ENCODE peak calls at places on chromosomes 3 and 15, in nine cellular contexts. One of them, this sample, is unnamed.
A peak's percentile ranks its signal among the peaks of the same experiment; 100 is the strongest.

GRCh38 chr15:68200016-68200861 is 4.9 kb downstream of the CALML4 start:
- DNase-seq in suprapubic skin: no peak
- DNase-seq in neural progenitor cell: no peak
- DNase-seq in IMR-90: no peak
- DNase-seq in fibroblast of lung: no peak
- DNase-seq in mesendoderm: peak; percentile 35
- DNase-seq in mesenchymal stem cell: no peak
- DNase-seq in body of pancreas: no peak
- DNase-seq in CD4-positive, alpha-beta memory T cell: no peak
- DNase-seq in this sample: peak; percentile 68

GRCh38 chr3:153026026-153026425 is 136.0 kb upstream of the RAP2B start:
- DNase-seq in suprapubic skin: no peak
- DNase-seq in mesenchymal stem cell: peak; percentile 53
- DNase-seq in fibroblast of lung: peak; percentile 71
- DNase-seq in body of pancreas: no peak
- DNase-seq in mesendoderm: peak; percentile 33
- DNase-seq in neural progenitor cell: peak; percentile 34
- DNase-seq in IMR-90: peak; percentile 52
- DNase-seq in CD4-positive, alpha-beta memory T cell: peak; percentile 27
- DNase-seq in this sample: no peak

GRCh38 chr15:74259324-74259712 is 23.2 kb downstream of the CCDC33 start:
- DNase-seq in suprapubic skin: no peak
- DNase-seq in mesenchymal stem cell: no peak
- DNase-seq in fibroblast of lung: no peak
- DNase-seq in neural progenitor cell: no peak
- DNase-seq in IMR-90: no peak
- DNase-seq in CD4-positive, alpha-beta memory T cell: no peak
- DNase-seq in body of pancreas: no peak
- DNase-seq in mesendoderm: no peak
- DNase-seq in this sample: no peak

GRCh38 chr3:126111126-126111551 is 27.2 kb upstream of the SLC41A3 start:
- DNase-seq in body of pancreas: no peak
- DNase-seq in fibroblast of lung: no peak
- DNase-seq in mesendoderm: no peak
- DNase-seq in IMR-90: no peak
- DNase-seq in CD4-positive, alpha-beta memory T cell: no peak
- DNase-seq in suprapubic skin: peak; percentile 67
- DNase-seq in mesenchymal stem cell: no peak
- DNase-seq in neural progenitor cell: no peak
- DNase-seq in this sample: peak; percentile 88

GRCh38 chr3:193499152-193499551 is 55.5 kb downstream of the ATP13A4 start:
- DNase-seq in suprapubic skin: no peak
- DNase-seq in body of pancreas: no peak
- DNase-seq in CD4-positive, alpha-beta memory T cell: no peak
- DNase-seq in fibroblast of lung: no peak
- DNase-seq in IMR-90: no peak
- DNase-seq in mesendoderm: no peak
- DNase-seq in neural progenitor cell: no peak
- DNase-seq in mesenchymal stem cell: no peak
- DNase-seq in this sample: no peak

GRCh38 chr3:125163739-125164601 is 48.6 kb downstream of the SLC12A8 start:
- DNase-seq in neural progenitor cell: peak; percentile 43
- DNase-seq in suprapubic skin: no peak
- DNase-seq in fibroblast of lung: peak; percentile 43
- DNase-seq in CD4-positive, alpha-beta memory T cell: no peak
- DNase-seq in body of pancreas: no peak
- DNase-seq in IMR-90: no peak
- DNase-seq in mesenchymal stem cell: peak; percentile 30
- DNase-seq in mesendoderm: peak; percentile 78
- DNase-seq in this sample: no peak

GRCh38 chr3:9397911-9398714 is 698 bp downstream of the SETD5 start:
- DNase-seq in neural progenitor cell: peak; percentile 57
- DNase-seq in IMR-90: peak; percentile 29
- DNase-seq in body of pancreas: peak; percentile 67
- DNase-seq in CD4-positive, alpha-beta memory T cell: no peak
- DNase-seq in suprapubic skin: peak; percentile 85
- DNase-seq in fibroblast of lung: peak; percentile 39
- DNase-seq in mesendoderm: peak; percentile 82
- DNase-seq in mesenchymal stem cell: peak; percentile 59
- DNase-seq in this sample: no peak

GRCh38 chr15:96261575-96262034 is 68.9 kb upstream of the NR2F2 start:
- DNase-seq in mesendoderm: no peak
- DNase-seq in suprapubic skin: no peak
- DNase-seq in IMR-90: no peak
- DNase-seq in mesenchymal stem cell: no peak
- DNase-seq in CD4-positive, alpha-beta memory T cell: no peak
- DNase-seq in neural progenitor cell: no peak
- DNase-seq in body of pancreas: peak; percentile 14
- DNase-seq in fibroblast of lung: no peak
- DNase-seq in this sample: peak; percentile 50

GRCh38 chr15:29435811-29436210 is 166.2 kb upstream of the NSMCE3 start:
- DNase-seq in IMR-90: no peak
- DNase-seq in mesendoderm: no peak
- DNase-seq in suprapubic skin: no peak
- DNase-seq in fibroblast of lung: no peak
- DNase-seq in mesenchymal stem cell: no peak
- DNase-seq in neural progenitor cell: no peak
- DNase-seq in body of pancreas: no peak
- DNase-seq in CD4-positive, alpha-beta memory T cell: no peak
- DNase-seq in this sample: peak; percentile 45

GRCh38 chr3:16286161-16286560 is 21.1 kb downstream of the OXNAD1 start:
- DNase-seq in fibroblast of lung: no peak
- DNase-seq in neural progenitor cell: no peak
- DNase-seq in body of pancreas: no peak
- DNase-seq in mesenchymal stem cell: no peak
- DNase-seq in IMR-90: no peak
- DNase-seq in mesendoderm: no peak
- DNase-seq in CD4-positive, alpha-beta memory T cell: peak; percentile 83
- DNase-seq in suprapubic skin: no peak
- DNase-seq in this sample: no peak

GRCh38 chr3:134065836-134066538 is 36.3 kb upstream of the SLCO2A1 start:
- DNase-seq in mesendoderm: no peak
- DNase-seq in neural progenitor cell: no peak
- DNase-seq in body of pancreas: no peak
- DNase-seq in CD4-positive, alpha-beta memory T cell: no peak
- DNase-seq in fibroblast of lung: no peak
- DNase-seq in IMR-90: no peak
- DNase-seq in suprapubic skin: peak; percentile 53
- DNase-seq in mesenchymal stem cell: no peak
- DNase-seq in this sample: peak; percentile 85

GRCh38 chr15:22902046-22902445 is 63.6 kb downstream of the NIPA2 start:
- DNase-seq in suprapubic skin: no peak
- DNase-seq in neural progenitor cell: no peak
- DNase-seq in mesendoderm: no peak
- DNase-seq in IMR-90: no peak
- DNase-seq in fibroblast of lung: no peak
- DNase-seq in mesenchymal stem cell: no peak
- DNase-seq in body of pancreas: no peak
- DNase-seq in CD4-positive, alpha-beta memory T cell: no peak
- DNase-seq in this sample: no peak

GRCh38 chr3:188134079-188134478 is 19.9 kb upstream of the LPP start:
- DNase-seq in neural progenitor cell: no peak
- DNase-seq in CD4-positive, alpha-beta memory T cell: no peak
- DNase-seq in mesendoderm: no peak
- DNase-seq in fibroblast of lung: no peak
- DNase-seq in body of pancreas: no peak
- DNase-seq in suprapubic skin: no peak
- DNase-seq in IMR-90: no peak
- DNase-seq in mesenchymal stem cell: no peak
- DNase-seq in this sample: no peak

GRCh38 chr15:58551764-58552504 is 120.1 kb downstream of the LIPC start:
- DNase-seq in suprapubic skin: no peak
- DNase-seq in body of pancreas: no peak
- DNase-seq in IMR-90: peak; percentile 96
- DNase-seq in fibroblast of lung: peak; percentile 98
- DNase-seq in mesendoderm: peak; percentile 55
- DNase-seq in CD4-positive, alpha-beta memory T cell: no peak
- DNase-seq in mesenchymal stem cell: peak; percentile 96
- DNase-seq in neural progenitor cell: no peak
- DNase-seq in this sample: no peak
- H3K4me3 ChIP-seq in suprapubic skin: peak overlapping the region; percentile 21
- H3K4me3 ChIP-seq in body of pancreas: no peak overlapping the region
- H3K4me3 ChIP-seq in IMR-90: peak overlapping the region; percentile 9
- H3K4me3 ChIP-seq in fibroblast of lung: peak overlapping the region; percentile 23
- H3K4me3 ChIP-seq in mesendoderm: no peak overlapping the region
- H3K4me3 ChIP-seq in CD4-positive, alpha-beta memory T cell: no peak overlapping the region
- H3K4me3 ChIP-seq in mesenchymal stem cell: peak overlapping the region; percentile 72
- H3K4me3 ChIP-seq in neural progenitor cell: no peak overlapping the region
- H3K4me3 ChIP-seq in this sample: peak overlapping the region; percentile 20

GRCh38 chr3:141388823-141389617 is 20.7 kb downstream of the ZBTB38 start:
- DNase-seq in suprapubic skin: no peak
- DNase-seq in CD4-positive, alpha-beta memory T cell: peak; percentile 26
- DNase-seq in neural progenitor cell: no peak
- DNase-seq in IMR-90: no peak
- DNase-seq in mesendoderm: no peak
- DNase-seq in mesenchymal stem cell: no peak
- DNase-seq in fibroblast of lung: peak; percentile 81
- DNase-seq in body of pancreas: no peak
- DNase-seq in this sample: no peak
- H3K4me3 ChIP-seq in suprapubic skin: peak overlapping the region; percentile 40
- H3K4me3 ChIP-seq in CD4-positive, alpha-beta memory T cell: no peak overlapping the region
- H3K4me3 ChIP-seq in neural progenitor cell: no peak overlapping the region
- H3K4me3 ChIP-seq in IMR-90: peak overlapping the region; percentile 15
- H3K4me3 ChIP-seq in mesendoderm: no peak overlapping the region
- H3K4me3 ChIP-seq in mesenchymal stem cell: peak overlapping the region; percentile 75
- H3K4me3 ChIP-seq in fibroblast of lung: peak overlapping the region; percentile 30
- H3K4me3 ChIP-seq in body of pancreas: no peak overlapping the region
- H3K4me3 ChIP-seq in this sample: peak overlapping the region; percentile 18

GRCh38 chr3:50316657-50317242 is 5.8 kb downstream of the HYAL2 start:
- DNase-seq in neural progenitor cell: no peak
- DNase-seq in mesenchymal stem cell: no peak
- DNase-seq in IMR-90: peak; percentile 28
- DNase-seq in mesendoderm: peak; percentile 88
- DNase-seq in fibroblast of lung: no peak
- DNase-seq in body of pancreas: no peak
- DNase-seq in suprapubic skin: peak; percentile 88
- DNase-seq in CD4-positive, alpha-beta memory T cell: peak; percentile 68
- DNase-seq in this sample: no peak
- H3K4me3 ChIP-seq in neural progenitor cell: no peak overlapping the region
- H3K4me3 ChIP-seq in mesenchymal stem cell: no peak overlapping the region
- H3K4me3 ChIP-seq in IMR-90: no peak overlapping the region
- H3K4me3 ChIP-seq in mesendoderm: no peak overlapping the region
- H3K4me3 ChIP-seq in fibroblast of lung: no peak overlapping the region
- H3K4me3 ChIP-seq in body of pancreas: no peak overlapping the region
- H3K4me3 ChIP-seq in suprapubic skin: peak overlapping the region; percentile 93
- H3K4me3 ChIP-seq in CD4-positive, alpha-beta memory T cell: no peak overlapping the region
- H3K4me3 ChIP-seq in this sample: no peak overlapping the region

GRCh38 chr3:104594491-104594890 is 772.2 kb upstream of the ALCAM start:
- DNase-seq in mesendoderm: no peak
- DNase-seq in CD4-positive, alpha-beta memory T cell: no peak
- DNase-seq in body of pancreas: no peak
- DNase-seq in mesenchymal stem cell: no peak
- DNase-seq in suprapubic skin: no peak
- DNase-seq in IMR-90: no peak
- DNase-seq in fibroblast of lung: no peak
- DNase-seq in neural progenitor cell: no peak
- DNase-seq in this sample: no peak
- H3K4me3 ChIP-seq in mesendoderm: no peak overlapping the region
- H3K4me3 ChIP-seq in CD4-positive, alpha-beta memory T cell: no peak overlapping the region
- H3K4me3 ChIP-seq in body of pancreas: no peak overlapping the region
- H3K4me3 ChIP-seq in mesenchymal stem cell: no peak overlapping the region
- H3K4me3 ChIP-seq in suprapubic skin: no peak overlapping the region
- H3K4me3 ChIP-seq in IMR-90: no peak overlapping the region
- H3K4me3 ChIP-seq in fibroblast of lung: no peak overlapping the region
- H3K4me3 ChIP-seq in neural progenitor cell: no peak overlapping the region
- H3K4me3 ChIP-seq in this sample: no peak overlapping the region

GRCh38 chr3:114290911-114291901 is 2.6 kb upstream of the TIGIT start:
- DNase-seq in IMR-90: peak; percentile 37
- DNase-seq in body of pancreas: peak; percentile 57
- DNase-seq in mesendoderm: peak; percentile 96
- DNase-seq in neural progenitor cell: peak; percentile 86
- DNase-seq in fibroblast of lung: peak; percentile 42
- DNase-seq in mesenchymal stem cell: peak; percentile 49
- DNase-seq in CD4-positive, alpha-beta memory T cell: peak; percentile 92
- DNase-seq in suprapubic skin: no peak
- DNase-seq in this sample: no peak
- H3K4me3 ChIP-seq in IMR-90: no peak overlapping the region
- H3K4me3 ChIP-seq in body of pancreas: no peak overlapping the region
- H3K4me3 ChIP-seq in mesendoderm: no peak overlapping the region
- H3K4me3 ChIP-seq in neural progenitor cell: no peak overlapping the region
- H3K4me3 ChIP-seq in fibroblast of lung: no peak overlapping the region
- H3K4me3 ChIP-seq in mesenchymal stem cell: no peak overlapping the region
- H3K4me3 ChIP-seq in CD4-positive, alpha-beta memory T cell: peak overlapping the region; percentile 38
- H3K4me3 ChIP-seq in suprapubic skin: no peak overlapping the region
- H3K4me3 ChIP-seq in this sample: no peak overlapping the region

GRCh38 chr15:48406240-48406891 is 75.1 kb downstream of the DUT start:
- DNase-seq in suprapubic skin: no peak
- DNase-seq in fibroblast of lung: no peak
- DNase-seq in mesenchymal stem cell: no peak
- DNase-seq in CD4-positive, alpha-beta memory T cell: no peak
- DNase-seq in body of pancreas: no peak
- DNase-seq in IMR-90: no peak
- DNase-seq in mesendoderm: no peak
- DNase-seq in neural progenitor cell: no peak
- DNase-seq in this sample: no peak

GRCh38 chr15:48411971-48412591 is 80.9 kb downstream of the DUT start:
- DNase-seq in body of pancreas: no peak
- DNase-seq in CD4-positive, alpha-beta memory T cell: no peak
- DNase-seq in suprapubic skin: no peak
- DNase-seq in fibroblast of lung: no peak
- DNase-seq in mesenchymal stem cell: peak; percentile 65
- DNase-seq in IMR-90: no peak
- DNase-seq in neural progenitor cell: no peak
- DNase-seq in mesendoderm: peak; percentile 15
- DNase-seq in this sample: no peak

GRCh38 chr15:48408337-48408736 is 77.1 kb downstream of the DUT start:
- DNase-seq in fibroblast of lung: no peak
- DNase-seq in mesendoderm: no peak
- DNase-seq in neural progenitor cell: no peak
- DNase-seq in suprapubic skin: no peak
- DNase-seq in body of pancreas: no peak
- DNase-seq in mesenchymal stem cell: no peak
- DNase-seq in CD4-positive, alpha-beta memory T cell: no peak
- DNase-seq in IMR-90: no peak
- DNase-seq in this sample: no peak

GRCh38 chr15:48406911-48407310 is 75.7 kb downstream of the DUT start:
- DNase-seq in mesendoderm: no peak
- DNase-seq in CD4-positive, alpha-beta memory T cell: no peak
- DNase-seq in fibroblast of lung: no peak
- DNase-seq in mesenchymal stem cell: no peak
- DNase-seq in body of pancreas: no peak
- DNase-seq in IMR-90: no peak
- DNase-seq in suprapubic skin: no peak
- DNase-seq in neural progenitor cell: no peak
- DNase-seq in this sample: no peak

DNA sequence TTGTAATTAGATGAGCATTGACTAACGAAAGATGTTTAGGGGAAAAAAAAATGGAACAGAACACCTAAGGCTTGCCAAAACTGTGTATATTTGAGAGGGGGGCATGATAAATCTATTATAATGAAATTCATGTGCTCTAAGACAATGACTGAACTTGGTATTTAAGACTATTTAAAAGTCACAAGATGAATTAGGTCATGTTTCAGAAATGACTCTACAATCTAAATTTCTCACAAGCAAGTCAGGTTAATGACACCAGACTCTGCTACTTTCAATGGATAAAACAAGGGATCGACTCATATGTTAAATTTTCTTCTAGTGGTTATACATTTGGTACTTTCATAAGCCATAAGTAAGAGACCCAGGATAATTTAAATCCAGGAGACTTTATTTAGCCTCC is 78.4 kb downstream of the DUT start:
- DNase-seq in fibroblast of lung: no peak
- DNase-seq in suprapubic skin: no peak
- DNase-seq in mesendoderm: no peak
- DNase-seq in neural progenitor cell: no peak
- DNase-seq in mesenchymal stem cell: no peak
- DNase-seq in CD4-positive, alpha-beta memory T cell: no peak
- DNase-seq in IMR-90: no peak
- DNase-seq in body of pancreas: no peak
- DNase-seq in this sample: no peak
- H3K4me3 ChIP-seq in fibroblast of lung: no peak overlapping the region
- H3K4me3 ChIP-seq in suprapubic skin: no peak overlapping the region
- H3K4me3 ChIP-seq in mesendoderm: no peak overlapping the region
- H3K4me3 ChIP-seq in neural progenitor cell: no peak overlapping the region
- H3K4me3 ChIP-seq in mesenchymal stem cell: no peak overlapping the region
- H3K4me3 ChIP-seq in CD4-positive, alpha-beta memory T cell: no peak overlapping the region
- H3K4me3 ChIP-seq in IMR-90: no peak overlapping the region
- H3K4me3 ChIP-seq in body of pancreas: no peak overlapping the region
- H3K4me3 ChIP-seq in this sample: no peak overlapping the region